ENCODE peak calls at places on chromosomes 7 and 10, in eight cellular contexts. One of them, this sample, is unnamed.

GRCh38 chr10:44864042-44864436 is 47.1 kb upstream of the TMEM72 start:
- DNase-seq in GM23338: peak; percentile 73
- DNase-seq in HepG2: no peak
- DNase-seq in endothelial cell of umbilical vein: peak; percentile 3
- DNase-seq in H1: peak; percentile 70
- DNase-seq in HCT116: no peak
- DNase-seq in GM12878: no peak
- DNase-seq in K562: no peak
- DNase-seq in this sample: no peak

GRCh38 chr10:115947104-115947503 is 325.9 kb downstream of the GFRA1 start:
- DNase-seq in GM23338: peak; percentile 71
- DNase-seq in HepG2: no peak
- DNase-seq in endothelial cell of umbilical vein: no peak
- DNase-seq in H1: no peak
- DNase-seq in HCT116: no peak
- DNase-seq in GM12878: no peak
- DNase-seq in K562: no peak
- DNase-seq in this sample: no peak

GRCh38 chr7:28160551-28160991 is 20.0 kb downstream of the JAZF1 start:
- DNase-seq in GM23338: no peak
- DNase-seq in HepG2: no peak
- DNase-seq in endothelial cell of umbilical vein: no peak
- DNase-seq in H1: no peak
- DNase-seq in HCT116: no peak
- DNase-seq in GM12878: no peak
- DNase-seq in K562: no peak
- DNase-seq in this sample: no peak

GRCh38 chr7:51645298-51645697 is 328.7 kb upstream of the COBL start:
- DNase-seq in GM23338: peak; percentile 54
- DNase-seq in HepG2: no peak
- DNase-seq in endothelial cell of umbilical vein: no peak
- DNase-seq in H1: no peak
- DNase-seq in HCT116: no peak
- DNase-seq in GM12878: no peak
- DNase-seq in K562: no peak
- DNase-seq in this sample: no peak

GRCh38 chr10:6729967-6730366 is 149.9 kb upstream of the PRKCQ start:
- DNase-seq in GM23338: no peak
- DNase-seq in HepG2: no peak
- DNase-seq in endothelial cell of umbilical vein: peak; percentile 97
- DNase-seq in H1: no peak
- DNase-seq in HCT116: no peak
- DNase-seq in GM12878: no peak
- DNase-seq in K562: no peak
- DNase-seq in this sample: no peak

GRCh38 chr10:113709221-113709838 is 29.6 kb downstream of the CASP7 start:
- DNase-seq in GM23338: no peak
- DNase-seq in HepG2: no peak
- DNase-seq in endothelial cell of umbilical vein: peak; percentile 36
- DNase-seq in H1: no peak
- DNase-seq in HCT116: no peak
- DNase-seq in GM12878: no peak
- DNase-seq in K562: no peak
- DNase-seq in this sample: peak; percentile 42

GRCh38 chr10:110892602-110893001 is 20.9 kb downstream of the PDCD4 start:
- DNase-seq in GM23338: no peak
- DNase-seq in HepG2: no peak
- DNase-seq in endothelial cell of umbilical vein: no peak
- DNase-seq in H1: no peak
- DNase-seq in HCT116: no peak
- DNase-seq in GM12878: no peak
- DNase-seq in K562: no peak
- DNase-seq in this sample: no peak

GRCh38 chr7:73451780-73452398 is 18.3 kb downstream of the FZD9 start:
- DNase-seq in GM23338: peak; percentile 72
- DNase-seq in HepG2: peak; percentile 57
- DNase-seq in endothelial cell of umbilical vein: peak; percentile 68
- DNase-seq in H1: no peak
- DNase-seq in HCT116: peak; percentile 39
- DNase-seq in GM12878: peak; percentile 9
- DNase-seq in K562: peak; percentile 69
- DNase-seq in this sample: peak; percentile 42

GRCh38 chr7:8982338-8982994 is 549.1 kb downstream of the NXPH1 start:
- DNase-seq in GM23338: peak; percentile 23
- DNase-seq in HepG2: no peak
- DNase-seq in endothelial cell of umbilical vein: no peak
- DNase-seq in H1: no peak
- DNase-seq in HCT116: no peak
- DNase-seq in GM12878: no peak
- DNase-seq in K562: no peak
- DNase-seq in this sample: peak; percentile 12

GRCh38 chr10:125472037-125472607 is 210.8 kb downstream of the TEX36 start:
- DNase-seq in GM23338: no peak
- DNase-seq in HepG2: peak; percentile 8
- DNase-seq in endothelial cell of umbilical vein: no peak
- DNase-seq in H1: no peak
- DNase-seq in HCT116: no peak
- DNase-seq in GM12878: no peak
- DNase-seq in K562: no peak
- DNase-seq in this sample: no peak

GRCh38 chr7:65800890-65801341 is 72.0 kb upstream of the VKORC1L1 start:
- DNase-seq in GM23338: no peak
- DNase-seq in HepG2: no peak
- DNase-seq in endothelial cell of umbilical vein: peak; percentile 75
- DNase-seq in H1: no peak
- DNase-seq in HCT116: no peak
- DNase-seq in GM12878: no peak
- DNase-seq in K562: no peak
- DNase-seq in this sample: no peak

GRCh38 chr7:140541513-140542192 is 62.3 kb upstream of the MKRN1 start:
- DNase-seq in GM23338: peak; percentile 96
- DNase-seq in HepG2: peak; percentile 70
- DNase-seq in endothelial cell of umbilical vein: peak; percentile 25
- DNase-seq in H1: peak; percentile 74
- DNase-seq in HCT116: peak; percentile 75
- DNase-seq in GM12878: no peak
- DNase-seq in K562: no peak
- DNase-seq in this sample: no peak

GRCh38 chr10:119418401-119418800 is 124.1 kb downstream of the RGS10 start:
- DNase-seq in GM23338: no peak
- DNase-seq in HepG2: no peak
- DNase-seq in endothelial cell of umbilical vein: no peak
- DNase-seq in H1: no peak
- DNase-seq in HCT116: no peak
- DNase-seq in GM12878: no peak
- DNase-seq in K562: no peak
- DNase-seq in this sample: no peak

GRCh38 chr10:7471720-7472367 is 61.0 kb upstream of the SFMBT2 start:
- DNase-seq in GM23338: no peak
- DNase-seq in HepG2: no peak
- DNase-seq in endothelial cell of umbilical vein: no peak
- DNase-seq in H1: no peak
- DNase-seq in HCT116: no peak
- DNase-seq in GM12878: peak; percentile 98
- DNase-seq in K562: no peak
- DNase-seq in this sample: no peak

GRCh38 chr10:82245906-82246305 is 370.9 kb downstream of the NRG3 start:
- DNase-seq in GM23338: no peak
- DNase-seq in HepG2: no peak
- DNase-seq in endothelial cell of umbilical vein: no peak
- DNase-seq in H1: no peak
- DNase-seq in HCT116: no peak
- DNase-seq in GM12878: no peak
- DNase-seq in K562: no peak
- DNase-seq in this sample: peak; percentile 1

GRCh38 chr10:87626422-87626892 is 33.2 kb upstream of the PAPSS2 start:
- DNase-seq in GM23338: peak; percentile 63
- DNase-seq in HepG2: no peak
- DNase-seq in endothelial cell of umbilical vein: no peak
- DNase-seq in H1: no peak
- DNase-seq in HCT116: no peak
- DNase-seq in GM12878: no peak
- DNase-seq in K562: no peak
- DNase-seq in this sample: no peak

GRCh38 chr7:36119005-36119711 is 33.9 kb upstream of the EEPD1 start:
- DNase-seq in GM23338: no peak
- DNase-seq in HepG2: peak; percentile 73
- DNase-seq in endothelial cell of umbilical vein: peak; percentile 22
- DNase-seq in H1: no peak
- DNase-seq in HCT116: no peak
- DNase-seq in GM12878: no peak
- DNase-seq in K562: no peak
- DNase-seq in this sample: peak; percentile 58

GRCh38 chr10:119270893-119271361 is 63.6 kb downstream of the GRK5 start:
- DNase-seq in GM23338: no peak
- DNase-seq in HepG2: peak; percentile 75
- DNase-seq in endothelial cell of umbilical vein: no peak
- DNase-seq in H1: no peak
- DNase-seq in HCT116: peak; percentile 41
- DNase-seq in GM12878: no peak
- DNase-seq in K562: peak; percentile 58
- DNase-seq in this sample: no peak

DNA sequence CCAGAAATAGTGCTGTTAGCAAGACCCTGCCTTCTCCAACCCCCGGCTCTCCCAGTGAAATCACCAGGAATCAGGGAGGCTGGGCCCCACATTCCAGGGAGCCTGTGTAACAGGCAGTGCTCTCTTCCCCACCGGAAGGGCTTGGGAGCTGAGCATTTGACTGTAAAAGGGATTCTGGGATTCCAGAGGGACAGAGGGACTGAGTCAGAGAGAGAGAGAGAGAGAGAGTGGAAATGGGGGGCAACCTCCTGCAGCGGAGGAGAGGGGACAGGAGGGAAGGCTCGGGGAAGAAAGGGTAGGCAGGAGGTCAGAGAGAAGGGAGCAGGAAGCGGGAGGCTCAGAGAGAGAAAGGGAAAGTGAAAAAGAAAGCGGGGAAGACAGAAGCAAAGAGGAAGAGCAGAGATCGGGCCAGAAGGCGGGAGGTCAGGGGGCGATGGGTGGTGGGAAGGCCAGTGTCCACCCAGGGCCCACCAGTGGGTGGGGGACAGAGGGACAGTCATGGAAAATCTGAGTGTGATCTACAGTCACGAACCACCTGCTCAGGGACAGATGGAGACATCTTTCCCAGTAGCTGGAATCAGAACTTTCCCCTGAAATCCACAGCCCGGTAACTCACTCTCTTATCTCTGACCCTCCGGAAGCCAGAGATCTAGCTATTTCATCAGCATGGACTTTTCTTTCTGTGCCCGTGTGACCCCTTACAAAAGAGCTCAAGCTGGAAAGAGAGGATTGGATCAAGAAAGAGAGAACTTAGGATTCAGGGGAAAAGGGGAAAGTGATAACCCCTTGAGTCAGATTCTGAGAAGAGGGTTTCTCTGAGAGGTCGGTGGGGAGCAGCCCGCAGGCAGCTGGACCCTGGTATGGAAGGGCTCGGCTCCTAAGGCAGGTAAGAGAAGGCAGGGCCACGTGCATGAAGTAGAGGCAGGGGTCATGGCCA is 4.6 kb upstream of the SERPINE1 start:
- DNase-seq in GM23338: peak; percentile 85
- DNase-seq in HepG2: peak; percentile 93
- DNase-seq in endothelial cell of umbilical vein: peak; percentile 96
- DNase-seq in H1: no peak
- DNase-seq in HCT116: peak; percentile 63
- DNase-seq in GM12878: no peak
- DNase-seq in K562: no peak
- DNase-seq in this sample: no peak
- TF ChIP-seq POLR2AphosphoS5 in GM23338: no peak
- TF ChIP-seq POLR2AphosphoS5 in HepG2: peak; percentile 87
- TF ChIP-seq POLR2AphosphoS5 in endothelial cell of umbilical vein: peak; percentile 95
- TF ChIP-seq POLR2AphosphoS5 in H1: no peak
- TF ChIP-seq POLR2AphosphoS5 in HCT116: peak; percentile 80
- TF ChIP-seq POLR2AphosphoS5 in GM12878: peak; percentile 33
- TF ChIP-seq POLR2AphosphoS5 in K562: no peak
- TF ChIP-seq POLR2AphosphoS5 in this sample: no peak

GRCh38 chr10:92690211-92691041 is 671 bp downstream of the HHEX start:
- DNase-seq in GM23338: peak; percentile 52
- DNase-seq in HepG2: no peak
- DNase-seq in endothelial cell of umbilical vein: peak; percentile 100
- DNase-seq in H1: peak; percentile 69
- DNase-seq in HCT116: peak; percentile 21
- DNase-seq in GM12878: no peak
- DNase-seq in K562: peak; percentile 30
- DNase-seq in this sample: no peak
- TF ChIP-seq EZH2 in GM23338: peak; percentile 90
- TF ChIP-seq EZH2 in HepG2: no peak
- TF ChIP-seq EZH2 in endothelial cell of umbilical vein: no peak
- TF ChIP-seq EZH2 in H1: peak; percentile 56
- TF ChIP-seq EZH2 in HCT116: no peak
- TF ChIP-seq EZH2 in GM12878: peak; percentile 59
- TF ChIP-seq EZH2 in K562: no peak
- TF ChIP-seq EZH2 in this sample: no peak

GRCh38 chr10:104340692-104341091 is 2.4 kb upstream of the ITPRIP start:
- DNase-seq in GM23338: peak; percentile 37
- DNase-seq in HepG2: no peak
- DNase-seq in endothelial cell of umbilical vein: no peak
- DNase-seq in H1: no peak
- DNase-seq in HCT116: no peak
- DNase-seq in GM12878: no peak
- DNase-seq in K562: peak; percentile 37
- DNase-seq in this sample: no peak
- H3K27ac ChIP-seq in GM23338: no peak overlapping the region
- H3K27ac ChIP-seq in HepG2: no peak overlapping the region
- H3K27ac ChIP-seq in endothelial cell of umbilical vein: peak overlapping the region; percentile 100
- H3K27ac ChIP-seq in H1: no peak overlapping the region
- H3K27ac ChIP-seq in HCT116: no peak overlapping the region
- H3K27ac ChIP-seq in GM12878: no peak overlapping the region
- H3K27ac ChIP-seq in K562: peak overlapping the region; percentile 98
- H3K27ac ChIP-seq in this sample: no peak overlapping the region

DNA sequence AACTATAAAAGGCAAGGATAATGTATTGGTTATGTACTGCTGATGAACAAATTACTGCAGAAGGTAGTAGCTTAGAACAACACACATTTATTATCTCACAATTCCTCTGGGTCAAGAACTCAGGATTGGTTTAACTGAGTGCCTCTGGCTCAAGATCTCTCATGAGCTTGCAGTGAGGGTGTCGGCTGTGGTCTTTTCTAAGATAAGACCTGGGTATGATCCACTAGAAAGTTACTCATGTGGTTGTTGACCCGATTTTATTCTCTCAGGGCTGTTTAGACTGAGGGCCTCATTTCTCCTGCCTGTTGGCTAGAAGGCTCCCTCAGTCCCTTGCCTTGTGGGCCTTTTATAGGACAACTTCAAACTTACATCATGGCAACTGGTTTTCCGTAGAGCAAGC is 86.7 kb downstream of the VWDE start:
- DNase-seq in GM23338: no peak
- DNase-seq in HepG2: no peak
- DNase-seq in endothelial cell of umbilical vein: no peak
- DNase-seq in H1: no peak
- DNase-seq in HCT116: no peak
- DNase-seq in GM12878: no peak
- DNase-seq in K562: peak; percentile 10
- DNase-seq in this sample: no peak
- TF ChIP-seq POLR2AphosphoS5 in GM23338: no peak
- TF ChIP-seq POLR2AphosphoS5 in HepG2: no peak
- TF ChIP-seq POLR2AphosphoS5 in endothelial cell of umbilical vein: no peak
- TF ChIP-seq POLR2AphosphoS5 in H1: no peak
- TF ChIP-seq POLR2AphosphoS5 in HCT116: no peak
- TF ChIP-seq POLR2AphosphoS5 in GM12878: no peak
- TF ChIP-seq POLR2AphosphoS5 in K562: no peak
- TF ChIP-seq POLR2AphosphoS5 in this sample: no peak